ENCODE peak calls at places on chromosomes 12 and 14, in nine cellular contexts. R is stimulated activated CD4-positive, alpha-beta T cell treated with anti-CD3 and anti-CD28 coated beads, TNF-alpha, amount 100 ng/mL, for 1 hour; U is G401; Y is T-helper 9 cell; F is T follicular helper cell; E is GM19239; S is pancreas; O is GM06990; N is glutamatergic neuron. M is an unnamed sample.

GRCh38 chr14:75837151-75837787 is 144.5 kb downstream of the TGFB3 start:
- DNase-seq in U (no peak), F (no peak), R (no peak), E (no peak), N (no peak), S (no peak), Y (no peak), O (no peak), M (peak; percentile 78)

GRCh38 chr12:106030210-106031175 is 108.3 kb downstream of the NUAK1 start:
- DNase-seq in R (no peak), F (no peak), O (no peak), U (no peak), Y (no peak), S (no peak), E (no peak), N (no peak), M (peak; percentile 98)

GRCh38 chr12:52612431-52613290 is 5.7 kb downstream of the KRT73 start:
- DNase-seq in S (no peak), Y (no peak), U (no peak), F (no peak), N (no peak), O (no peak), E (no peak), R (no peak), M (no peak)

GRCh38 chr12:24615967-24616411 is 332.9 kb downstream of the BCAT1 start:
- DNase-seq in S (no peak), R (no peak), N (no peak), U (no peak), E (no peak), O (no peak), F (no peak), Y (no peak), M (peak; percentile 89)

GRCh38 chr12:109753959-109754358 is 40.3 kb downstream of the FAM222A start:
- DNase-seq in U (no peak), S (no peak), Y (no peak), R (no peak), O (no peak), F (no peak), N (no peak), E (no peak), M (no peak)

GRCh38 chr12:48078901-48079300 is 27.0 kb downstream of the SENP1 start:
- DNase-seq in U (no peak), O (no peak), F (no peak), E (no peak), Y (no peak), R (no peak), N (no peak), S (no peak), M (peak; percentile 71)

GRCh38 chr12:123223241-123223668 is 9.7 kb downstream of the MPHOSPH9 start:
- DNase-seq in U (no peak), E (no peak), N (no peak), F (peak; percentile 26), S (no peak), O (peak; percentile 32), R (no peak), Y (peak; percentile 24), M (no peak)

GRCh38 chr14:34374998-34375740 is 86.9 kb downstream of the SPTSSA start:
- DNase-seq in Y (no peak), S (no peak), N (no peak), E (no peak), R (no peak), F (no peak), U (no peak), O (no peak), M (no peak)

GRCh38 chr12:117444781-117445180 is 83.4 kb upstream of the NOS1 start:
- DNase-seq in S (no peak), O (no peak), Y (no peak), F (no peak), N (no peak), U (no peak), E (no peak), R (no peak), M (no peak)

GRCh38 chr12:105214141-105214540 is 21.8 kb downstream of the APPL2 start:
- DNase-seq in S (no peak), U (no peak), O (no peak), F (no peak), E (no peak), R (no peak), Y (no peak), N (no peak), M (peak; percentile 53)

GRCh38 chr14:73269729-73270651 is 32.7 kb downstream of the PAPLN start:
- DNase-seq in F (no peak), Y (no peak), U (peak; percentile 43), O (peak; percentile 83), R (no peak), N (peak; percentile 53), E (peak; percentile 72), S (peak; percentile 76), M (peak; percentile 33)

GRCh38 chr12:124242529-124243065 is 52.3 kb upstream of the RFLNA start:
- DNase-seq in R (no peak), O (no peak), U (no peak), Y (no peak), F (no peak), S (no peak), N (no peak), E (no peak), M (no peak)

GRCh38 chr12:15679146-15679545 is 110.0 kb downstream of the EPS8 start:
- DNase-seq in N (no peak), S (no peak), E (no peak), R (no peak), Y (no peak), F (no peak), U (no peak), O (no peak), M (peak; percentile 88)

GRCh38 chr12:125552223-125552747 is 487.1 kb downstream of the AACS start:
- DNase-seq in F (no peak), O (no peak), S (no peak), U (no peak), N (no peak), E (no peak), Y (no peak), R (no peak), M (no peak)

GRCh38 chr14:89856871-89857345 is 97.6 kb downstream of the EFCAB11 start:
- DNase-seq in N (no peak), E (no peak), R (no peak), F (no peak), O (no peak), Y (no peak), S (no peak), U (no peak), M (no peak)

GRCh38 chr12:131684015-131684725 is 26.7 kb upstream of the SFSWAP start:
- DNase-seq in Y (no peak), E (no peak), F (no peak), N (no peak), R (no peak), O (no peak), U (no peak), S (no peak), M (no peak)

GRCh38 chr12:56634837-56635538 is 4.9 kb upstream of the BAZ2A start:
- DNase-seq in Y (peak; percentile 56), S (peak; percentile 88), U (peak; percentile 88), F (peak; percentile 48), O (peak; percentile 84), R (no peak), E (no peak), N (peak; percentile 71), M (peak; percentile 89)

GRCh38 chr12:32131666-32132065 is 25.0 kb downstream of the BICD1 start:
- DNase-seq in N (no peak), Y (no peak), F (no peak), S (no peak), U (no peak), E (no peak), O (no peak), R (no peak), M (no peak)

GRCh38 chr14:94654071-94654974 is 42.1 kb downstream of the SERPINA3 start:
- DNase-seq in O (no peak), R (no peak), S (no peak), Y (no peak), U (no peak), E (no peak), F (no peak), N (peak; percentile 31), M (no peak)

GRCh38 chr12:38411426-38411825 is 94.9 kb downstream of the ALG10B start:
- DNase-seq in F (no peak), E (no peak), Y (no peak), O (no peak), U (no peak), S (no peak), R (no peak), N (no peak), M (no peak)

M was measured in amniotic epithelial cell.